ENCODE peak calls at places on chromosomes 11 and 22, in six cellular contexts. P, Y, T, J, G and M are unnamed samples.

GRCh38 chr11:126186708-126187481 is 24.6 kb downstream of the RPUSD4 start:
- DNase-seq in T (no peak), J (peak), Y (no peak), P (no peak), G (no peak), M (no peak)

GRCh38 chr22:50014655-50015401 is 2.3 kb upstream of the IL17REL start:
- DNase-seq in Y (no peak), J (no peak), G (no peak), P (no peak), T (peak), M (no peak)

GRCh38 chr22:17570851-17571631 is 7.7 kb downstream of the SLC25A18 start:
- DNase-seq in T (no peak), Y (no peak), P (no peak), G (no peak), J (no peak), M (peak)

GRCh38 chr11:132211479-132211878 is 841.1 kb downstream of the NTM start:
- DNase-seq in J (no peak), G (no peak), P (no peak), T (no peak), Y (no peak), M (no peak)

GRCh38 chr11:96107143-96107829 is 183.4 kb upstream of the MTMR2 start:
- DNase-seq in J (peak), P (no peak), G (no peak), T (no peak), Y (no peak), M (no peak)

GRCh38 chr22:48694296-48694883 is 1133.3 kb downstream of the BRD1 start:
- DNase-seq in T (no peak), P (no peak), J (no peak), G (no peak), Y (no peak), M (no peak)

GRCh38 chr11:123454060-123454651 is 24.1 kb downstream of the GRAMD1B start:
- DNase-seq in Y (no peak), J (no peak), T (no peak), G (no peak), P (peak), M (peak)

GRCh38 chr11:10021563-10021962 is 272.5 kb downstream of the SBF2 start:
- DNase-seq in P (no peak), J (peak), G (no peak), T (no peak), Y (no peak), M (no peak)

GRCh38 chr11:12693075-12693473 is 18.9 kb downstream of the TEAD1 start:
- DNase-seq in P (peak), J (no peak), T (no peak), G (no peak), Y (no peak), M (no peak)

GRCh38 chr11:126318642-126319373 is 14.9 kb downstream of the DCPS start:
- DNase-seq in J (no peak), T (no peak), Y (no peak), P (no peak), G (peak), M (peak)

GRCh38 chr11:65489061-65489705 is 9.7 kb upstream of the MALAT1 start:
- DNase-seq in T (no peak), P (peak), J (peak), Y (no peak), G (no peak), M (peak)

GRCh38 chr11:76234704-76235232 is 28.5 kb upstream of the WNT11 start:
- DNase-seq in J (no peak), G (no peak), Y (no peak), P (no peak), T (no peak), M (no peak)

GRCh38 chr11:44857490-44857889 is 93.2 kb downstream of the TP53I11 start:
- DNase-seq in G (no peak), J (no peak), Y (no peak), P (no peak), T (no peak), M (no peak)

GRCh38 chr11:26187639-26188038 is 144.3 kb upstream of the ANO3 start:
- DNase-seq in J (peak), G (no peak), P (peak), Y (no peak), T (no peak), M (peak)

GRCh38 chr11:26186389-26186788 is 145.5 kb upstream of the ANO3 start:
- DNase-seq in T (no peak), J (no peak), G (no peak), Y (no peak), P (no peak), M (no peak)

GRCh38 chr11:26193714-26194373 is 138.1 kb upstream of the ANO3 start:
- DNase-seq in G (no peak), P (no peak), J (no peak), T (no peak), Y (no peak), M (peak)

GRCh38 chr11:26191193-26191592 is 140.7 kb upstream of the ANO3 start:
- DNase-seq in T (no peak), Y (no peak), G (no peak), J (no peak), P (no peak), M (no peak)

DNA sequence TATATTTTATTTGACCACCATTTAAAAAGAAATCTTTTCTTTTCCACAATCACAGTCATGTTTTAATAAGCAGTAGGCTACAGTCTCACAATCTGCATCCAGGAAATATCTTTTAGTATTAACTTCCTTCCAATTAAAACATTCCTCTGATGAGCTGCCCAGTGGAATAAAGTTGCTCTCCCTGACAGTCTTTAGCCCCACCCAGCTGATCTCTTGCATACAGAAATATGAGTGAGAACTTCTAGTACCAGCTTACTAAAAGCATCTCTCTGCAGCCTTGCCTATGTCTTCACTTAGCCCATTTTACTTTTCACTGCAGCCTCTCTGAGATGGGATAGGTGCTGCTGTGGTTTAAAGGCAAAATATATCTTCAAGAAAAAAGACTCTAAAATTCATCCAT is 143.4 kb upstream of the ANO3 start:
- DNase-seq in G (no peak), T (no peak), Y (no peak), P (no peak), J (no peak), M (peak)
- TF ChIP-seq BHLHE40 in G (no peak), T (no peak), Y (no peak), P (no peak), J (no peak), M (no peak)

DNA sequence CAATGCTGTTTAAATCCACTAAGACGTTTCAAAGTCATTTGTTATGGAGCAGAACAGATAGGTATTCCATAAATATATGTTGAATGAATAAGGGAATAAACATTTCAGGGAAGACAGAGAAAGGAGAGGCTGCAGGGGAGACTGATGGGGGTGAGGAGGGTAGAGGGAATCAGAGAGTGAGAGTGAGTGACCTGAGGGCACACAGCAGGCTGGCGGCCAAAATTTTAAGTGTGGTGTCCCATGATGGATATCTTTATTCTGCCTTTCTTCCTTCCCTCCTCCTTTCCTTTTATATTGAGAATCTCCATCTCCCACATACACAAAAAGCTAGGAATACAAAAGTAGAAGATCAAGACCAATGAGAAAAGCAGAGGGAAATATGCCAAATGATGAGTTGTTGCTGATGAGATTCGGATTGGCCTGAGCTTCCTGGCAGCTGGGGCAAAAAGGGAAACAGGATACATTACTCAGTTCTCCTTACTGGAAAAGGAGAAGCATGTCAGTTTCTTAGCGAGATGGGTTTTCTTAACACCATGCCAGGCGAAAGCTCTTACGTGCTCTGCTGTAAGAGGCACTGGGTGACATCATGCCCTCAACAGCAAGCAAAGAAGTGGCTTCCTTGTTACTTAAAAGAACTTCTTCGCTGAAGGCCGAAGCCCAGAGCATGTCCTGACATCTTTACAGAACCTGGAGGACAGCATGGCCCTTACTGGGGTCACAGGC is 11.2 kb upstream of the CYTH4 start:
- DNase-seq in P (no peak), J (no peak), G (no peak), T (no peak), Y (no peak), M (peak)
- TF ChIP-seq BHLHE40 in P (no peak), J (no peak), G (no peak), T (no peak), Y (no peak), M (no peak)

GRCh38 chr11:63931045-63931444 is 7.8 kb upstream of the NAA40 start:
- DNase-seq in T (no peak), J (no peak), P (no peak), Y (no peak), G (no peak), M (no peak)

GRCh38 chr11:63933459-63933858 is 5.3 kb upstream of the NAA40 start:
- DNase-seq in Y (no peak), G (no peak), J (no peak), P (no peak), T (no peak), M (no peak)

GRCh38 chr11:63931876-63932275 is 6.9 kb upstream of the NAA40 start:
- DNase-seq in P (no peak), T (no peak), Y (no peak), G (no peak), J (no peak), M (no peak)

GRCh38 chr11:63929616-63930015 is 9.2 kb upstream of the NAA40 start:
- DNase-seq in P (no peak), J (no peak), Y (no peak), G (no peak), T (no peak), M (no peak)
- TF ChIP-seq BHLHE40 in P (no peak), J (no peak), Y (no peak), G (no peak), T (no peak), M (no peak)

GRCh38 chr11:58059011-58059358 is 28.2 kb downstream of the OR6Q1 start:
- DNase-seq in J (peak), T (no peak), Y (no peak), P (no peak), G (no peak), M (peak)
- TF ChIP-seq BHLHE40 in J (no peak), T (no peak), Y (no peak), P (no peak), G (no peak), M (no peak)

DNA sequence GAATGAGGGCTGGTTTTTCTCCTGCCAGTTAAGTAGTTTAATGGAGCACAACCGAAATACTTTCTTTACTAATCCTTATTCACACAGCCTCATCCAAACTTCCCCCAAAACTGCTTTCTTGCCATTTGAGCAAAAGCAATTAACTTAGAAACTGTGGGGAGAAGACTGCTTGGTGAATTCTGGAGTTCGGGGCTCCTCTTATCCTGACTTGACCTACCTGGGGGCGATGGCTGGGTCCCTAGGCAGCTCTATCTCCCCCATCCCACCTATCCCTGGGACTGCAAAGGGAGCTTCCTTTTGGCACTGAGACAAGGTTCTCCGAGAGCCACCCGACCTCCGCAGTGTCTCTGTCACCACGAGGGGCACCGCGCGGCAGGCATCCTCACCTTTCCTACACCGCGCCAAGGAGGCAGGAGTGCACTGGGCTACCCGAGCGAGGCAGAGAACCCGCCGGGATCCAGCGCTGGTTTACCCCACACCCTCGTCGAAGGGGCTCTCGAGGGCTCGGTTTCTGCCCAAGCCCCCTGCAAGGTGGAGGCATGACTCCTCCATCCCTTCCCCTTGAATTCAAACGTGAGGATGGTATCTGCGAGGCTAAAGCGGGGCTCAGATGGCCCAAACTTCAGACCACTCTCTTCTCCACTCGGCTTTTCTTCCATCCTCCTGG is 731 bp downstream of the DESI1 start:
- DNase-seq in J (peak), P (no peak), T (no peak), Y (peak), G (no peak), M (no peak)
- TF ChIP-seq BHLHE40 in J (no peak), P (no peak), T (no peak), Y (no peak), G (no peak), M (no peak)

GRCh38 chr11:124829986-124830385 is 29.8 kb upstream of the MSANTD2 start:
- DNase-seq in T (no peak), Y (no peak), J (no peak), G (no peak), P (no peak), M (peak)
- TF ChIP-seq BHLHE40 in T (no peak), Y (no peak), J (no peak), G (no peak), P (no peak), M (no peak)

DNA sequence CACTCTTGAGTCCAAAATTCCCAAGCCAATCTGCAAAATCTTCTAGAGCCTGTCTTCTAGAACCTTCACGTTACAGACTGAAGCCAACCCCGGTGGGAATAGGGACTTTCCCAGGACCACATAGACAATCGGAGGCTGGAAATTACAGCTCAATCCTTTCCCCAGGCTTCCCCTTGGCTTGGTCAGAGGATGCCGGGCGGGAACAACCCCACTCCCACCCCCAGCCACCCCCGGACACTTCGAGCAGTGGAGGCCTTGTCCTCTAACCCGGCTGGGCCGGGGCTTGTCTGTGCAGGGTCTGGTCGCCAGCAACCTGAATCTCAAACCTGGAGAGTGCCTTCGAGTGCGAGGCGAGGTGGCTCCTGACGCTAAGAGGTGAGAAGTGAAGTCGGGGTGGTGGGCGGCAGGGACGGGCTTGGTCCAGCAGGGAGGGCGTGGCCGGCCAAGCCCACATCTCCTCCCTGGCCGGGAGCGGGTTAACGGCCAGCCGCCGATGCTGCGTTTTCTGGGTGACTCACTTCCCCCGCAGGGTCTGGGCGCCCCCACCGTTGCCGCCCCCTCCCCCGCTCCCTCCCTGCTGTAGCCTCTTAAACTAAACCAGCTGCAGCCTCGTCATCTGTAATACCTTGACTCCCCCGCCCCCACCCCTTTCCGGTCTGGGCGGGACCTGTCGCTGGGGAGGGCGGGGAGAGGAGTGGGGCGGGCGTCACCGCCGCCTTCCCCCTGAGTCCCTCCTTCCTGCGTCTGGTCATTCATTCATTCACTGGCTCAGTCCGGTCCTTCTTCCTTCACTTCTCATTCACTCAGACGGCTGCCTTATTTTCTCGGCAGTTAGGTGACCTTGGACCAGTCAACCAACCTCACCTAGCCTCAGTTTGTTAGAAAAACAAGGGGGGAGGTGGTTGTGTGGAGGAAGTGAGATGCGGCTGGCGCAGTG is 1.5 kb downstream of the LGALS1 start:
- DNase-seq in P (peak), J (peak), T (peak), G (no peak), Y (peak), M (peak)
- TF ChIP-seq BHLHE40 in P (no peak), J (no peak), T (no peak), G (no peak), Y (no peak), M (peak)

DNA sequence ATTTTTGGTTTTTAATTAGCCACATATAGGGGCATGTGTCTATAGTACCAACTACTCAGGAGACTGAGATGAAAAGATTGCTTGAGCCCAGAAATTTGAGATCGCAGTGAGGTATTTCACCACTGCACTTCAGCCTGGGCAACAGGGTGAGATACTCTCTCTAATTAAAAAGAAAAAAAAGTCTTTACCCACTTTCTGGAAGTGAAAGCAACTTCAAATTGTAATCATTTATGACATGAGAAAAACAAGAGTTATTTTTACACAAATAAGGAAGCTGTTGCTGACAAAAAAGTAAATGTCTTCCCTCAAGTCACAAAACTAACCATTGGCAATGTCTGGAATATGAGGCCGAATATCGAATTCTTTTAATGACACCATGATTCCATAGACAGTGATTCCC is 71.4 kb downstream of the GLYATL1 start:
- DNase-seq in Y (no peak), J (no peak), G (no peak), P (no peak), T (no peak), M (no peak)
- TF ChIP-seq BHLHE40 in Y (no peak), J (no peak), G (no peak), P (no peak), T (no peak), M (no peak)